ENCODE peak calls at places on chromosomes 12 and 14, in five cellular contexts. E is Karpas-422, G is tibial artery, I is lower lobe of right lung, V is left ventricle myocardium inferior. Y is an unnamed sample.

GRCh38 chr12:122842505-122843405 is 7.5 kb downstream of the HIP1R start:
- DNase-seq in I (peak), V (no peak), E (no peak), G (no peak), Y (no peak)

GRCh38 chr12:117494833-117495714 is 133.6 kb upstream of the NOS1 start:
- DNase-seq in V (no peak), I (no peak), E (no peak), G (no peak), Y (no peak)

GRCh38 chr12:63420206-63420644 is 248.1 kb downstream of the DPY19L2 start:
- DNase-seq in E (peak), I (no peak), V (peak), G (no peak), Y (no peak)

GRCh38 chr12:66028388-66028787 is 102.2 kb downstream of the LLPH start:
- DNase-seq in E (no peak), V (no peak), I (no peak), G (no peak), Y (no peak)

GRCh38 chr12:90842477-90842876 is 112.5 kb downstream of the CCER1 start:
- DNase-seq in E (no peak), I (no peak), V (no peak), G (no peak), Y (peak)

GRCh38 chr14:100714205-100714781 is 12.4 kb upstream of the DLK1 start:
- DNase-seq in G (no peak), V (no peak), I (no peak), E (peak), Y (no peak)

GRCh38 chr14:61872452-61872851 is 110.2 kb downstream of the SNAPC1 start:
- DNase-seq in G (no peak), E (peak), V (no peak), I (no peak), Y (no peak)

GRCh38 chr12:21483531-21483930 is 17.9 kb downstream of the RECQL start:
- DNase-seq in E (no peak), V (no peak), I (no peak), G (no peak), Y (no peak)

GRCh38 chr14:68781161-68782021 is 11.5 kb downstream of the ZFP36L1 start:
- DNase-seq in G (peak), E (no peak), V (no peak), I (no peak), Y (no peak)

GRCh38 chr12:113724703-113725556 is 241.2 kb downstream of the RBM19 start:
- DNase-seq in V (no peak), E (no peak), I (no peak), G (no peak), Y (no peak)

GRCh38 chr14:26765768-26766550 is 168.1 kb upstream of the NOVA1 start:
- DNase-seq in I (no peak), G (peak), V (peak), E (peak), Y (peak)

GRCh38 chr12:121697093-121697698 is 15.4 kb upstream of the TMEM120B start:
- DNase-seq in G (no peak), E (peak), I (no peak), V (no peak), Y (no peak)

GRCh38 chr14:95523818-95524448 is 7.5 kb upstream of the SYNE3 start:
- DNase-seq in I (peak), V (no peak), G (no peak), E (peak), Y (no peak)

GRCh38 chr14:73236752-73237218 is 521 bp upstream of the PAPLN start:
- DNase-seq in V (no peak), G (no peak), E (no peak), I (no peak), Y (no peak)

GRCh38 chr12:120101617-120102016 is 14.9 kb downstream of the RAB35 start:
- DNase-seq in E (no peak), V (no peak), I (no peak), G (no peak), Y (no peak)

GRCh38 chr14:102829106-102829505 is 51.9 kb downstream of the TRAF3 start:
- DNase-seq in V (no peak), E (no peak), I (no peak), G (no peak), Y (no peak)

GRCh38 chr12:106900554-106900953 is 55.2 kb upstream of the TMEM263 start:
- DNase-seq in E (no peak), G (no peak), I (no peak), V (no peak), Y (no peak)

GRCh38 chr12:109244043-109244442 is 65.0 kb downstream of the FOXN4 start:
- DNase-seq in V (no peak), E (no peak), G (no peak), I (no peak), Y (no peak)

GRCh38 chr12:97250483-97250882 is 212.1 kb upstream of the RMST start:
- DNase-seq in E (no peak), G (no peak), I (no peak), V (no peak), Y (no peak)

GRCh38 chr12:30826276-30826675 is 71.5 kb upstream of the CAPRIN2 start:
- DNase-seq in E (no peak), I (no peak), V (no peak), G (no peak), Y (no peak)

GRCh38 chr12:46892887-46893286 is 67.1 kb upstream of the SLC38A4 start:
- DNase-seq in G (no peak), E (no peak), I (no peak), V (no peak), Y (no peak)

GRCh38 chr12:14367097-14367661 is 1.7 kb downstream of the ATF7IP start:
- DNase-seq in E (peak), V (no peak), G (no peak), I (no peak), Y (no peak)

GRCh38 chr12:2198088-2198501 is 145.3 kb downstream of the CACNA1C start:
- DNase-seq in E (no peak), I (no peak), G (no peak), V (no peak), Y (no peak)

GRCh38 chr12:30602678-30603077 is 93.0 kb downstream of the IPO8 start:
- DNase-seq in V (no peak), G (no peak), I (no peak), E (no peak), Y (no peak)

GRCh38 chr12:102542816-102543448 is 62.6 kb upstream of the IGF1 start:
- DNase-seq in I (no peak), V (peak), G (no peak), E (peak), Y (no peak)

GRCh38 chr14:36167431-36167830 is 9.1 kb downstream of the PTCSC3 start:
- DNase-seq in G (no peak), V (no peak), E (no peak), I (no peak), Y (no peak)

GRCh38 chr12:24911284-24911791 is 37.6 kb downstream of the BCAT1 start:
- DNase-seq in I (no peak), V (no peak), E (no peak), G (no peak), Y (no peak)

GRCh38 chr14:29892327-29892726 is 35.3 kb downstream of the PRKD1 start:
- DNase-seq in G (no peak), E (no peak), V (no peak), I (no peak), Y (peak)

GRCh38 chr14:22428681-22429315 is 160.2 kb downstream of the DAD1 start:
- DNase-seq in V (no peak), E (no peak), I (no peak), G (no peak), Y (no peak)

GRCh38 chr12:28021704-28022103 is 49.2 kb upstream of the PTHLH start:
- DNase-seq in I (no peak), E (no peak), V (no peak), G (no peak), Y (peak)

DNA sequence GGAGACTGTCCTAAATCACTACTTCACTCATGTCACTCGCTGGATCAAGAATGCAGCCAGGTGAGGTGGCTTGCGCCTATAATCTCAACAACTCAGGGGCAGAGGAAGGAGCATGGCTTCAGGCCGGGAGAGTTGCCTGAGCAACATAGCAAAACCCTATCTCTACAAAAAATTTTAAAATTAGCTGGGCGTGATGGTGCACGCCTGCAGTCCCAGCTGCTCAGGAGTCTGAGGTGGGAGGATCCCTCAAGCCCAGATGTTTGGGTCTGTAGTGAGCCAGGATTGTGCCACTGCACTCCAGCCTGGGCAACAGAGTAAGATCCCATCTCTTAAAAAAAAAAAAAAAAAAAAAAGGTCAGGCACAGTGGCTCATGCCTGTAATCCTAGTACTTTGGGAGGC is 5.9 kb downstream of the SMAGP start:
- DNase-seq in V (no peak), I (no peak), E (no peak), G (no peak), Y (no peak)
- H3K27ac ChIP-seq in V (no peak), I (no peak), E (no peak), G (no peak), Y (no peak)

GRCh38 chr12:94208433-94208921 is 60.1 kb downstream of the PLXNC1 start:
- DNase-seq in G (no peak), E (peak), I (no peak), V (no peak), Y (no peak)
- H3K27ac ChIP-seq in G (peak), E (peak), I (peak), V (peak), Y (no peak)

GRCh38 chr12:52244615-52244994 is 11.6 kb downstream of the KRT7 start:
- DNase-seq in G (no peak), E (no peak), I (no peak), V (no peak), Y (no peak)

GRCh38 chr12:52242442-52243263 is 9.6 kb downstream of the KRT7 start:
- DNase-seq in V (no peak), I (no peak), E (no peak), G (no peak), Y (no peak)

GRCh38 chr12:52241205-52241842 is 8.3 kb downstream of the KRT7 start:
- DNase-seq in E (peak), I (no peak), G (no peak), V (no peak), Y (no peak)

GRCh38 chr12:52243774-52244614 is 11.0 kb downstream of the KRT7 start:
- DNase-seq in E (no peak), G (peak), V (peak), I (peak), Y (peak)

GRCh38 chr12:52243264-52243773 is 10.3 kb downstream of the KRT7 start:
- DNase-seq in I (no peak), G (no peak), V (no peak), E (no peak), Y (no peak)
- H3K27ac ChIP-seq in I (peak), G (peak), V (no peak), E (no peak), Y (peak)

DNA sequence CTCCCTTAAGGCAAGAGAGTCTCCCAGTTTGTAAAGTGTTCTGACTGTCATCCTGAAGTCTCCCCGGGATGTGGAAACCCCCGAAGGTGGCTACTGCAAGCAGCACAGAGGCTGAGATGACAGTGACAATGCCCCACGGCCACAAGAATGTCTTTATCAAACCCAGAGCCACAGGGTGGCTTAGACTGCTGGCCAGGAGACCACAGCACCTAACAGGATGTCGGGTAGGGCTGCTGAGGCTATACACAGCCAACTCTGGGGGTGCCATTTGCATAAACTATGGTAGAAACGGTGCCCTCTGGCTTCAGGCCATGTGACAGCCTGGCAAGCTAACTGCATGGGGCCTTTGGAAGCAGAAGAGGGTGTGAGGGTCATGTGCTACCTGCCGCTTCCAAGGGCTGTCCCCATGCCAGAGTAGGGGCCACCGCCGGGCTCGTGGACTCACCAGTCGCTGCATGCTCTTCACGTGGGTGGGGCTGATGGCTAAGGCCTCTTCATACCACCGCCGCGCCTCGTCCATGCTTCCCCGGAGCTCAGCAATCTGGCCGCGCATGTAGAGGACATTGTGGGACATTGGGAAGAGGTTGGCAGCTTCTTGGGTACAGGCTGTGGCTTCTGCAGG is 180.9 kb downstream of the CALM1 start:
- DNase-seq in E (peak), V (peak), G (no peak), I (no peak), Y (no peak)
- H3K27ac ChIP-seq in E (no peak), V (peak), G (no peak), I (peak), Y (no peak)